ENCODE peak calls at places on chromosomes 11 and 22, in eight cellular contexts. H is A549, C is astrocyte of the cerebellum, P is MM.1S, Y is NB4, F is psoas muscle, S is kidney epithelial cell, X is BJ. J is an unnamed sample.

GRCh38 chr11:65896009-65896999 is 3.9 kb downstream of the FOSL1 start:
- DNase-seq in C (no peak), Y (no peak), F (no peak), H (no peak), P (no peak), S (no peak), X (no peak), J (no peak)

GRCh38 chr11:4443479-4443878 is 5.6 kb upstream of the OR52K2 start:
- DNase-seq in X (no peak), P (no peak), S (no peak), C (no peak), H (no peak), F (no peak), Y (no peak), J (no peak)

GRCh38 chr11:123560001-123560400 is 94.4 kb downstream of the SCN3B start:
- DNase-seq in P (no peak), C (no peak), X (peak; percentile 51), F (peak; percentile 81), H (no peak), S (no peak), Y (no peak), J (no peak)

GRCh38 chr11:75346912-75347647 is 4.4 kb downstream of the ARRB1 start:
- DNase-seq in F (peak; percentile 75), S (no peak), X (no peak), P (no peak), Y (no peak), C (no peak), H (no peak), J (no peak)

GRCh38 chr11:12842933-12843636 is 166.0 kb upstream of the RASSF10 start:
- DNase-seq in X (no peak), S (no peak), P (no peak), Y (no peak), F (no peak), C (peak; percentile 92), H (no peak), J (peak; percentile 48)

GRCh38 chr11:35017528-35018342 is 101.3 kb downstream of the PDHX start:
- DNase-seq in Y (no peak), H (no peak), C (peak; percentile 73), F (no peak), X (no peak), P (no peak), S (no peak), J (no peak)

GRCh38 chr22:20761536-20761935 is 12.4 kb upstream of the SERPIND1 start:
- DNase-seq in H (no peak), P (no peak), Y (no peak), C (no peak), X (no peak), F (no peak), S (no peak), J (no peak)

GRCh38 chr11:47413908-47414684 is 5.7 kb downstream of the SLC39A13 start:
- DNase-seq in S (no peak), C (no peak), P (no peak), F (no peak), Y (no peak), H (no peak), X (no peak), J (no peak)

GRCh38 chr11:76694664-76695063 is 24.1 kb upstream of the LRRC32 start:
- DNase-seq in C (peak; percentile 48), S (no peak), P (no peak), H (no peak), Y (no peak), F (no peak), X (no peak), J (no peak)

GRCh38 chr11:47595029-47595428 is 818 bp upstream of the C1QTNF4 start:
- DNase-seq in F (no peak), X (no peak), H (no peak), Y (no peak), C (no peak), P (no peak), S (no peak), J (no peak)

GRCh38 chr11:71420455-71421241 is 27.5 kb downstream of the DHCR7 start:
- DNase-seq in F (no peak), C (no peak), S (peak; percentile 5), H (peak; percentile 62), X (no peak), P (peak; percentile 38), Y (peak; percentile 74), J (peak; percentile 62)

GRCh38 chr11:87260811-87261210 is 223.1 kb downstream of the TMEM135 start:
- DNase-seq in F (no peak), P (no peak), C (no peak), H (no peak), S (no peak), X (no peak), Y (no peak), J (no peak)

GRCh38 chr22:46972256-46972655 is 209.8 kb downstream of the TBC1D22A start:
- DNase-seq in F (no peak), X (no peak), Y (no peak), P (no peak), H (no peak), C (no peak), S (no peak), J (no peak)

GRCh38 chr11:102276302-102277182 is 40.7 kb upstream of the BIRC3 start:
- DNase-seq in H (no peak), F (no peak), S (no peak), P (no peak), Y (no peak), X (no peak), C (peak; percentile 46), J (no peak)

GRCh38 chr11:13019313-13019712 is 10.2 kb downstream of the RASSF10 start:
- DNase-seq in Y (no peak), H (no peak), C (no peak), S (no peak), F (no peak), X (no peak), P (no peak), J (no peak)

GRCh38 chr11:130817608-130817944 is 98.7 kb downstream of the SNX19 start:
- DNase-seq in F (no peak), H (no peak), S (no peak), C (peak; percentile 59), X (no peak), P (peak; percentile 77), Y (peak; percentile 7), J (peak; percentile 39)

GRCh38 chr11:94563848-94564442 is 3.2 kb upstream of the PIWIL4 start:
- DNase-seq in F (no peak), H (no peak), X (no peak), C (no peak), P (no peak), S (no peak), Y (peak; percentile 72), J (no peak)

GRCh38 chr11:94568200-94568599 is 1.0 kb downstream of the PIWIL4 start:
- DNase-seq in Y (peak; percentile 64), X (no peak), S (no peak), F (no peak), H (no peak), C (no peak), P (no peak), J (no peak)

GRCh38 chr11:94563176-94563847 is 3.9 kb upstream of the PIWIL4 start:
- DNase-seq in S (no peak), Y (peak; percentile 60), X (no peak), F (no peak), H (peak; percentile 10), P (no peak), C (no peak), J (no peak)

GRCh38 chr11:94568717-94569116 is 1.5 kb downstream of the PIWIL4 start:
- DNase-seq in H (no peak), X (no peak), S (no peak), C (no peak), P (no peak), F (no peak), Y (peak; percentile 66), J (no peak)

DNA sequence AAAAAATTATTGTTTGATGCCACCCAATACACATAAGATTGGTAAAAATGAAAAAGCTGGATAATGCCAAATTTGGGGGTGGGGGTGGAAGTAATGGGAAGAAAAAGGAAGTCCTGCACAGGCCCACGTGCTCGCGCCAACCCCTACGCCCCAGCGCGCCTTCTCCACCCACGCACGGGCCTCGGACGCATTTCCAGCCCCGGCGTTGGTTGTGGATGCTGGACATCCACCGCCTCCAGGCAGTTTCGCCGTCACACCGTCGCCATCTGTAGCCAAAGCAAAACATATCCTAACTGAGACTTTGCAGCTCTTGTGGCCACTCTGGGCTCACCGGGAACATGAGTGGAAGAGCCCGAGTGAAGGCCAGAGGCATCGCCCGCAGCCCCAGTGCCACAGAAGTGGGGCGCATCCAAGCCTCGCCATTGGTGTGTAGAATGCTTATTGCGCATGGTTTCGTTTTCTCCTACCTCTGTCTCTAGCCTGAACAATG is at the start of gene PIWIL4:
- DNase-seq in P (no peak), C (no peak), S (no peak), H (no peak), X (no peak), F (no peak), Y (peak; percentile 95), J (no peak)
- H3K4me3 ChIP-seq in P (no peak within 1 kb of the TSS), C (no peak within 1 kb of the TSS), S (no peak within 1 kb of the TSS), H (no peak within 1 kb of the TSS), X (no peak within 1 kb of the TSS), F (no peak within 1 kb of the TSS), Y (peak within 1 kb of the TSS; percentile 92), J (no peak within 1 kb of the TSS)

GRCh38 chr11:67286621-67287333 is 2.3 kb upstream of the ANKRD13D start:
- DNase-seq in F (peak; percentile 60), C (no peak), P (no peak), X (no peak), Y (peak; percentile 73), S (no peak), H (no peak), J (no peak)

GRCh38 chr11:67288452-67289225 is 464 bp upstream of the ANKRD13D start:
- DNase-seq in X (no peak), F (peak; percentile 93), H (peak; percentile 83), S (no peak), P (peak; percentile 93), Y (peak; percentile 100), C (peak; percentile 45), J (peak; percentile 95)

GRCh38 chr11:67289226-67289650 is at the start of gene ANKRD13D:
- DNase-seq in H (no peak), F (no peak), S (no peak), Y (no peak), P (no peak), C (no peak), X (no peak), J (no peak)

GRCh38 chr11:67288198-67288451 is 978 bp upstream of the ANKRD13D start:
- DNase-seq in Y (no peak), X (no peak), P (no peak), H (no peak), S (no peak), F (no peak), C (no peak), J (no peak)

GRCh38 chr11:67287355-67288197 is 1.5 kb upstream of the ANKRD13D start:
- DNase-seq in C (no peak), H (no peak), S (no peak), P (no peak), Y (peak; percentile 74), X (no peak), F (peak; percentile 33), J (no peak)
- H3K4me3 ChIP-seq in C (peak overlapping the region; percentile 58), H (peak overlapping the region; percentile 65), S (no peak overlapping the region), P (peak overlapping the region; percentile 100), Y (peak overlapping the region; percentile 52), X (peak overlapping the region; percentile 94), F (peak overlapping the region; percentile 68), J (peak overlapping the region; percentile 97)

GRCh38 chr22:40680819-40681183 is 1.5 kb downstream of the MCHR1 start:
- DNase-seq in F (no peak), Y (no peak), C (no peak), S (no peak), X (no peak), P (no peak), H (no peak), J (no peak)
- H3K4me3 ChIP-seq in F (no peak overlapping the region), Y (no peak overlapping the region), C (no peak overlapping the region), S (no peak overlapping the region), X (no peak overlapping the region), P (no peak overlapping the region), H (no peak overlapping the region), J (no peak overlapping the region)

GRCh38 chr11:8807544-8808225 is 103.3 kb upstream of the AKIP1 start:
- DNase-seq in H (no peak), C (peak; percentile 54), Y (no peak), S (no peak), X (peak; percentile 68), F (peak; percentile 73), P (no peak), J (no peak)
- H3K4me3 ChIP-seq in H (no peak overlapping the region), C (peak overlapping the region; percentile 55), Y (no peak overlapping the region), S (no peak overlapping the region), X (peak overlapping the region; percentile 55), F (peak overlapping the region; percentile 73), P (no peak overlapping the region), J (no peak overlapping the region)